ENCODE peak calls at places on chromosomes 4 and X, in seven cellular contexts. M, T, E, S, U, R and B are unnamed samples. For H3K4me1, the result is how much of the 10 kb centered on the place peaks cover.

GRCh38 chr4:99845708-99846469 is 29.3 kb downstream of the DAPP1 start:
- DNase-seq in M (no peak), T (no peak), E (no peak), S (no peak), U (no peak), R (no peak), B (no peak)

GRCh38 chr4:14348506-14348905 is 653.8 kb upstream of the CPEB2 start:
- DNase-seq in M (no peak), T (no peak), E (no peak), S (no peak), U (no peak), R (no peak), B (no peak)

GRCh38 chrX:140050906-140051305 is 85.6 kb upstream of the CXorf66 start:
- DNase-seq in M (no peak), T (no peak), E (no peak), S (no peak), U (no peak), R (no peak), B (no peak)

GRCh38 chrX:104684077-104684476 is 118.1 kb downstream of the IL1RAPL2 start:
- DNase-seq in M (no peak), T (no peak), E (no peak), S (no peak), U (no peak), R (no peak), B (no peak)

GRCh38 chr4:94325835-94326234 is 16.8 kb downstream of the HPGDS start:
- DNase-seq in M (no peak), T (no peak), E (no peak), S (no peak), U (no peak), R (no peak), B (no peak)

GRCh38 chr4:107736924-107737448 is 17.0 kb upstream of the PAPSS1 start:
- DNase-seq in M (no peak), T (peak), E (no peak), S (no peak), U (peak), R (no peak), B (no peak)

GRCh38 chr4:147351083-147351787 is 129.7 kb upstream of the EDNRA start:
- DNase-seq in M (peak), T (no peak), E (no peak), S (no peak), U (no peak), R (no peak), B (peak)

GRCh38 chrX:111041018-111041462 is 55.0 kb upstream of the PAK3 start:
- DNase-seq in M (peak), T (peak), E (no peak), S (no peak), U (no peak), R (no peak), B (peak)

GRCh38 chr4:17469931-17470674 is 41.8 kb downstream of the QDPR start:
- DNase-seq in M (peak), T (no peak), E (no peak), S (no peak), U (no peak), R (no peak), B (no peak)

GRCh38 chr4:15996773-15997172 is 33.8 kb upstream of the FGFBP2 start:
- DNase-seq in M (no peak), T (no peak), E (no peak), S (no peak), U (no peak), R (no peak), B (no peak)

GRCh38 chr4:87620086-87620485 is 11.8 kb downstream of the DSPP start:
- DNase-seq in M (no peak), T (no peak), E (no peak), S (no peak), U (no peak), R (no peak), B (no peak)

GRCh38 chr4:14877246-14878220 is 124.7 kb upstream of the CPEB2 start:
- DNase-seq in M (no peak), T (no peak), E (no peak), S (no peak), U (no peak), R (no peak), B (no peak)

GRCh38 chr4:46016306-46016705 is 107.5 kb downstream of the GABRG1 start:
- DNase-seq in M (no peak), T (no peak), E (no peak), S (no peak), U (no peak), R (no peak), B (no peak)

GRCh38 chr4:133498149-133498548 is 349.1 kb downstream of the PCDH10 start:
- DNase-seq in M (no peak), T (no peak), E (no peak), S (no peak), U (no peak), R (no peak), B (peak)

GRCh38 chrX:32896132-32896531 is 315.2 kb downstream of the DMD start:
- DNase-seq in M (no peak), T (no peak), E (no peak), S (no peak), U (no peak), R (no peak), B (no peak)

GRCh38 chr4:4248036-4248884 is at the start of gene TMEM128:
- DNase-seq in M (peak), T (peak), E (peak), S (peak), U (peak), R (peak), B (peak)
- TF ChIP-seq CTCF in M (peak), T (no peak), E (peak), S (peak), U (peak), R (no peak), B (peak)

DNA sequence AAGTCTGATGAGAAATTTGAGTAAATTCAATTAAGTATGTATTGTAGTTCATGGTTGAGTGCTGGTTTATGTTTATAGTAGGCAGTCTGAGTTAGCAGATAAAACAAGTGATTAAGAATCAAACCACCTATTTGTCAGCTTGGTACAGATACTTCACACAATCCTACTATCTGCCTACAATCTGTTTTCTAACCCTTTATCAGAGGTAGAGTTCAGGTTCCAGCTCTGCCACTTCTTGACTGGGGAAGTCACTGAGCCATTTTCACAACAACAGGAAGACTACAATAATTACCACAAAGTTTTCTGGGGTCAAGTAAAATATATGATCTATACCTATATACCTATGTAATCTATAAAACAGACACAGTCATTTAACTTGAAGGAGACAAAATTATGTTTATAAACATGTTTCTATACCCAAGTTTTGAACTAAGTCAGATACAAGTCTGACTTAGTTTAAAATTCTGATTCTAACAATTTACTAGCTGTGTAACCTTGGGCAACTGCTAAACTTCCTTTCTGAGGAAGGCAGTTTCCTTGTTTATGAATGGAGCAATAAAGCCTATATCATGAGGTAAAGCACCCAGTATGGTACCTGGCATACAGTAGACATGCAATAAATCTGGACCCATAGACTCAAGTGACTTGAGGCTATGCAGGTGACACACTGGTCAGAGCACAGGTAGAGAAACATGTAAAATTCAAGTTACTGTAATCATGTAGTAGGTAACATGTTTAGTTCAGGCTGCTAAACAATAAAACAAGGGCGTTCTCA is 37.2 kb upstream of the BDH2 start:
- DNase-seq in M (no peak), T (no peak), E (no peak), S (no peak), U (no peak), R (no peak), B (no peak)
- H3K4me1 ChIP-seq in M (under half), T (under half), E (under half), S (under half), U (under half), R (under half), B (under half)

DNA sequence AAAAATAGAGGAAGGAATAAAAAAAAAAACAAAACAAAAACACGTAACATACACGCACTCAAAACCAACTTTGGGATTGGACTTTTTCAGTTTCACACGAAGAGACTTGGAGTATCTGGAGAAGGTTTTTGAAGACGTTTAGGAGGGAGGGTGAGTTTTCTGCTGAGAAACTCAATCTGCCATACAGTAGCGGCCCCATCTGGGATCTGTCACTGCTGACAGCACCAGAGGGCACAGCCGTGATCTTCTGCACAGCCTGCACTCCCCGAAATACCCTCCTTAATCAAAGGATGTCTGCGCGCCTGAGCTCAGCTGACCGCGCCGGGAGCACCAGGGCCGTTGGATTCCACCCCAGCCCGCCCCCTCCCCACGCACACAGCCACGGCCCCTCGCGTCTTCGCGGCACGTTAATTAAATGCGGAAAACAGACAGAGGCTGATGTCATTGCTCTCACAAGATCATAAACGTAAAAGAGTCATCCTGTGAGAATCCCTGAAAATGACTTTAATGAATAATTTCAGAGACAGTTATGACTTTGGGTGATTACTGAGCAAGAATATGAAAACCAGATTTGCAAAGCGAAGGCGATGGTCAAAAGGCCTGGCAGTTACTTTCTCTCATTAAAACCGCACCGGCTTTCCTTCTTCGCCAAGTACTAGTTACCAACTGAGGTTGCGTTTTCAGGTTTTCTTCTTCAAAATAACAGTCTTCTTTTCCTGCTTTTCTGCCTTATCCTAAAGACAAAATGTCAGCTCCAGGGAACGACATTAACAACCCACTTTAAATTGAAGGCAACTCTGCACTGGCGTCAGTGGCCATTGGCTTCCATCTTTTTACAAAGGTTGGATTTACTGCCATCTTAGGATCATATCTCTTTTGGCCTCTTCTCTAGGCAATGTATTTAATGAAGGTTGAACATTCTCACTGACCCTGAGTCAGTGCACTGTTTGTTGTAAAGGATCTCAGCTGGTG is 10.6 kb downstream of the HAND2 start:
- DNase-seq in M (no peak), T (no peak), E (peak), S (peak), U (no peak), R (no peak), B (no peak)
- H3K27ac ChIP-seq in M (no peak), T (no peak), E (no peak), S (peak), U (peak), R (no peak), B (no peak)

GRCh38 chr4:177505171-177505615 is 63.0 kb upstream of the AGA start:
- DNase-seq in M (no peak), T (no peak), E (no peak), S (no peak), U (peak), R (no peak), B (no peak)
- TF ChIP-seq CTCF in M (no peak), T (no peak), E (no peak), S (no peak), U (no peak), R (no peak), B (peak)